ENCODE peak calls at places on chromosomes 6 and 20, in five cellular contexts. Z, S, L, H and V are unnamed samples.
A peak's percentile ranks its signal among the peaks of the same experiment; 100 is the strongest.

GRCh38 chr6:39496951-39497350 is 174.4 kb upstream of the KCNK16 start:
- DNase-seq in L (no peak), Z (no peak), S (peak; percentile 29), H (no peak), V (no peak)

GRCh38 chr6:119124079-119124824 is 45.8 kb upstream of the FAM184A start:
- DNase-seq in H (no peak), L (no peak), Z (no peak), S (no peak), V (no peak)

GRCh38 chr6:139752086-139752485 is 377.6 kb upstream of the CITED2 start:
- DNase-seq in Z (no peak), H (no peak), L (no peak), S (no peak), V (no peak)

GRCh38 chr6:36936824-36937223 is 17.7 kb upstream of the PI16 start:
- DNase-seq in H (no peak), L (no peak), Z (no peak), S (no peak), V (no peak)

GRCh38 chr6:34585512-34586045 is 29.4 kb upstream of the SPDEF start:
- DNase-seq in L (no peak), S (no peak), H (no peak), Z (no peak), V (no peak)

GRCh38 chr6:100461920-100462295 is 2.8 kb downstream of the SIM1 start:
- DNase-seq in L (no peak), S (no peak), H (no peak), Z (no peak), V (no peak)

GRCh38 chr6:6758915-6759654 is 170.6 kb downstream of the LY86 start:
- DNase-seq in H (no peak), L (peak; percentile 31), S (peak; percentile 61), Z (no peak), V (peak; percentile 33)

GRCh38 chr6:168650686-168651085 is 209.7 kb downstream of the SMOC2 start:
- DNase-seq in H (no peak), S (no peak), L (no peak), Z (no peak), V (no peak)

GRCh38 chr6:161212902-161213301 is 61.0 kb downstream of the AGPAT4 start:
- DNase-seq in Z (no peak), S (no peak), H (no peak), L (no peak), V (no peak)

GRCh38 chr20:50569864-50570836 is 60.0 kb downstream of the PTPN1 start:
- DNase-seq in H (no peak), S (no peak), Z (no peak), L (no peak), V (no peak)

GRCh38 chr6:126720326-126720725 is 380.4 kb downstream of the CENPW start:
- DNase-seq in H (no peak), S (no peak), L (no peak), Z (no peak), V (no peak)

GRCh38 chr20:57030611-57031600 is 235.5 kb downstream of the BMP7 start:
- DNase-seq in S (no peak), H (no peak), L (peak; percentile 98), Z (no peak), V (peak; percentile 89)